ENCODE peak calls at places on chromosome 1, in eight cellular contexts. K is kidney epithelial cell; Q is amygdala; C is naive thymus-derived CD8-positive, alpha-beta T cell; P is effector memory CD4-positive, alpha-beta T cell; N is Right ventricle myocardium superior; W is NCI-H2081; H is Caki2. R is an unnamed sample.

GRCh38 chr1:63779338-63779819 is 5.6 kb downstream of the ROR1 start:
- DNase-seq in K (no peak), Q (no peak), C (no peak), P (no peak), N (no peak), W (no peak), H (no peak), R (no peak)

GRCh38 chr1:157000686-157001085 is 44.9 kb downstream of the ARHGEF11 start:
- DNase-seq in K (peak), Q (no peak), C (no peak), P (no peak), N (no peak), W (no peak), H (no peak), R (peak)

GRCh38 chr1:46362158-46362557 is 21.6 kb downstream of the NSUN4 start:
- DNase-seq in K (no peak), Q (no peak), C (no peak), P (no peak), N (no peak), W (no peak), H (no peak), R (no peak)

GRCh38 chr1:6148497-6149241 is 31.5 kb downstream of the CHD5 start:
- DNase-seq in K (no peak), Q (no peak), C (peak), P (peak), N (peak), W (peak), H (peak), R (peak)

GRCh38 chr1:33158366-33158765 is 23.5 kb downstream of the TRIM62 start:
- DNase-seq in K (no peak), Q (no peak), C (no peak), P (no peak), N (no peak), W (no peak), H (no peak), R (no peak)

GRCh38 chr1:87017994-87018672 is 103.7 kb downstream of the HS2ST1 start:
- DNase-seq in K (no peak), Q (no peak), C (no peak), P (no peak), N (no peak), W (no peak), H (no peak), R (no peak)

GRCh38 chr1:204136814-204137213 is 15.0 kb downstream of the ETNK2 start:
- DNase-seq in K (no peak), Q (no peak), C (no peak), P (no peak), N (no peak), W (no peak), H (no peak), R (no peak)

GRCh38 chr1:203743101-203743501 is 21.9 kb upstream of the LAX1 start:
- DNase-seq in K (no peak), Q (no peak), C (no peak), P (no peak), N (no peak), W (no peak), H (no peak), R (no peak)

GRCh38 chr1:211323156-211324063 is 3.2 kb upstream of the TRAF5 start:
- DNase-seq in K (no peak), Q (no peak), C (peak), P (peak), N (no peak), W (peak), H (peak), R (peak)